ENCODE peak calls at places on chromosomes 5 and 9, in eight cellular contexts. X is Panc1; U is AG04450; I is foreskin keratinocyte; Z is dorsolateral prefrontal cortex; M is endodermal cell; J is vagina; O is effector memory CD4-positive, alpha-beta T cell. D is an unnamed sample.

GRCh38 chr9:93132287-93132927 is 1.6 kb downstream of the NINJ1 start:
- DNase-seq in I (no peak), U (no peak), Z (peak), X (no peak), M (peak), O (no peak), J (no peak), D (peak)

GRCh38 chr9:74783408-74783807 is 104.3 kb downstream of the TRPM6 start:
- DNase-seq in M (no peak), O (no peak), X (no peak), J (no peak), U (no peak), Z (no peak), I (peak), D (no peak)

GRCh38 chr5:138702827-138703194 is 50.4 kb upstream of the CTNNA1 start:
- DNase-seq in Z (no peak), O (no peak), X (no peak), U (no peak), M (no peak), I (no peak), J (no peak), D (no peak)

GRCh38 chr9:98596486-98596885 is 112.2 kb downstream of the GABBR2 start:
- DNase-seq in J (no peak), Z (no peak), I (no peak), X (no peak), O (no peak), M (no peak), U (no peak), D (no peak)

GRCh38 chr9:92685022-92685421 is 15.1 kb upstream of the IPPK start:
- DNase-seq in O (no peak), I (no peak), J (no peak), U (no peak), X (no peak), M (peak), Z (no peak), D (no peak)

GRCh38 chr5:150021491-150022162 is 21.1 kb downstream of the HMGXB3 start:
- DNase-seq in I (peak), X (no peak), Z (peak), J (no peak), M (peak), O (no peak), U (no peak), D (peak)

GRCh38 chr5:57595530-57596098 is 113.0 kb upstream of the ACTBL2 start:
- DNase-seq in X (no peak), M (no peak), I (no peak), Z (no peak), J (no peak), O (no peak), U (no peak), D (no peak)

GRCh38 chr9:108272350-108272899 is 583.4 kb downstream of the ACTL7B start:
- DNase-seq in M (peak), O (no peak), I (peak), J (no peak), X (no peak), U (peak), Z (peak), D (no peak)

DNA sequence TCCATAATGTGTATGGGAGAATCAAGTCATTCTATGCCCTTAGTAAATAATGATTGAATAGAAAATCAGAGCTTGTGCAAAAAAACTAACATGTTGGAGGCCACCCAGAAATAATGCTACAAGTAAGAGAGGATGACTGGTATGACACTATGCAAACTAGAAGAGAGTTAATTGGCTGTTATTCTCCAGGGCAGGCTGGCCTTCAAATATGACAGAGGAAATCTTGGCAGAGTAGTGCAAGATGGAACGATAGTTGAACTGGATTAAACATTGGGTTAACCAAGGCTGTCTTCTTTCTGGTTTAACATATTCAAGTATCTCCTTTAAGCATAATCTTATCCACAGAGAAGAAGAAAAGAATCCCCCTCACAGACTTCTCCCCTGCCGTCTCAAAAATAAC is 196.1 kb downstream of the MPDZ start:
- DNase-seq in J (no peak), Z (no peak), M (no peak), O (no peak), I (no peak), U (no peak), X (no peak), D (no peak)
- H3K27ac ChIP-seq in J (no peak), Z (no peak), M (no peak), O (no peak), I (peak), U (no peak), X (no peak), D (no peak)

GRCh38 chr5:75239681-75240080 is 3.0 kb upstream of the ANKRD31 start:
- DNase-seq in M (no peak), J (no peak), I (peak), U (no peak), Z (no peak), O (no peak), X (no peak), D (no peak)

GRCh38 chr5:75235711-75236110 is 967 bp downstream of the ANKRD31 start:
- DNase-seq in U (no peak), Z (no peak), J (no peak), M (no peak), O (no peak), X (no peak), I (no peak), D (no peak)

GRCh38 chr5:75242067-75242466 is 5.4 kb upstream of the ANKRD31 start:
- DNase-seq in Z (no peak), I (no peak), X (no peak), J (no peak), U (no peak), M (no peak), O (no peak), D (no peak)

GRCh38 chr5:75234251-75234650 is 2.4 kb downstream of the ANKRD31 start:
- DNase-seq in X (no peak), O (no peak), I (peak), U (no peak), M (no peak), Z (no peak), J (no peak), D (no peak)

DNA sequence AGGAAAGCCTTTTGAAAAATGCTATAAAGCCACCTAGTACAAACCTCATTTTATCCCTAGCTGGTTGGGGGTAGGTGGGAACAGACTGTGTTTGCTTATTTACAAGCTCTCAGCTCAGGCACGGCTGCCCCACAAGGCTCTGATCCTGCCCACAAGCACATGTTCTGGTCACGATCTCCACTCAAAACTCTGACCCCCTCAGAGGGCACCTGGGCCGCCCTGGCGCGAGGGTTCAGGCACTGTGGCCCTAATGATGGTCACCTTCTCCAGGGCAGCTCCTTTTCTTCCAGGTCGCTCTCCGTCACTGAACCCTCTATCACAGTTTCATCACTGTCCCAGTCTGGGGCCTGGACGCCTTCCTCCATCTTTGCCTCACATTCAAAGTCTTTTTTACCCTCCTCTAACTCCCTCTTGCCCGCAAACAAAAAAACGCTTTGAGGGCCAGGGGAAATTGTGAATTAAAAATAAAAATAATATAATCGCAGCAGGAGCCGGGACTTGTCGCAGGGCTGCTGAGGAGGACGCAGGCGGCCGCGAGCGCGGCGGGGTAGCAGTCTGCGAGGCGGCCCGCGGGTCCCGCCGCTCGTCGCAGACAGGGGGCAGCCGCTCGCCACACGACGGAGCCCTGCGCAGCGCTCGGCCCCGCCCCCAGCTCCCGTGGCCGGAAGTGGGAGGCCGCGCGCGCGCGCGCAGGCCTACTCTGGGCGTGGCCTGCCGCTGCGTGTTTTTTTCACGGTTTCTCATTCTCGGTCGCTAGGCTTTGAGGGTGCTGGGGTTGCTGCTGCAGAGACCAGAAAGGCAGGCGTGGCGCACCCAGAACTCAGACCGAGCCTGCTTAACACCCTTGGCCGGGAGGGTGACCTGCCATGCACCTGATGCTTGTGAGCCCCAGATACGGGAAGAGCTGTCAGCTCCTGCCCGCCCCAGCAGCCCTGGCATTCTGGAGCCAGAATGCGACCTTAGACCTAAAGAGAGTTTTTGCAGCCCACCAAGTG is at the start of gene ANKRD31:
- DNase-seq in M (peak), X (peak), I (peak), O (peak), J (no peak), Z (peak), U (peak), D (peak)
- H3K27ac ChIP-seq in M (no peak), X (peak), I (peak), O (peak), J (peak), Z (peak), U (no peak), D (peak)

DNA sequence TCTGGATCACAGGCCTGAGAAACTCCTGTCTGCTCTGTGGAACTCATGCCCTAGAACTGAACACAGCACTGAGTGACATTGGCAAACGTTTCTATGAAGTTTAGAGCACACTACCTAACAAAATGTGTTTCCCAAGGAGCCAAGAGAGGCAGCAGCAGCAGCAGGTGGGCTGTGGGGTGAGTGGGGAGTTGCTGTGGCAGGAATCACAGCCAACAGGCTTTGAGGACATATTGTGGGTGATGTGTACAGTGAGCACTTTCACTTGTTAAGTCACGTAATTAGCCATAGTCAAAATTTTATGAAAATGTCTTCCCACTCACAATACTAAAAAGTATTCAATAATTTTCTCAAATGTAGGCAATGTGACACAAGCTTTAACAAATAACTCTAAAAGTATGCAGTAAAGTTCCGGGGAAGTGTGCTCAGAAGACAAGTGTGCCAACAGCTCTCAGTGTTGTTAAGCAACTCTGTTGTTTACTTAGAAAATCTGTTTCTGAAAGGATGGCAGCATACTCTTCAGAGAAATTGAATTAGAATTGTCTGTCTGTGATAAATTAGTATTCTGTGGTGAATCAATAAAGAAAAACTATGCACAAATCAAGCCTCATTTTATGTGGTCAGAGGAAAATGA is 482.1 kb downstream of the SEMA5A start:
- DNase-seq in I (no peak), O (no peak), J (no peak), U (no peak), Z (no peak), X (no peak), M (no peak), D (no peak)
- H3K27ac ChIP-seq in I (no peak), O (no peak), J (no peak), U (no peak), Z (no peak), X (no peak), M (no peak), D (no peak)

GRCh38 chr5:175253597-175253996 is 190.4 kb downstream of the DRD1 start:
- DNase-seq in M (no peak), O (no peak), I (no peak), J (peak), U (no peak), X (no peak), Z (peak), D (no peak)

GRCh38 chr5:175257847-175258194 is 186.2 kb downstream of the DRD1 start:
- DNase-seq in X (no peak), Z (no peak), J (no peak), I (no peak), O (no peak), U (no peak), M (no peak), D (no peak)

GRCh38 chr5:175257128-175257846 is 186.7 kb downstream of the DRD1 start:
- DNase-seq in O (no peak), M (no peak), Z (no peak), J (no peak), U (no peak), I (no peak), X (no peak), D (no peak)

GRCh38 chr5:175252234-175252805 is 191.7 kb downstream of the DRD1 start:
- DNase-seq in U (no peak), J (peak), I (no peak), M (no peak), X (no peak), Z (no peak), O (no peak), D (no peak)

GRCh38 chr5:175254155-175254554 is 189.8 kb downstream of the DRD1 start:
- DNase-seq in X (no peak), O (no peak), M (no peak), J (peak), U (no peak), Z (peak), I (no peak), D (no peak)
- H3K27ac ChIP-seq in X (no peak), O (no peak), M (no peak), J (peak), U (no peak), Z (peak), I (no peak), D (peak)

DNA sequence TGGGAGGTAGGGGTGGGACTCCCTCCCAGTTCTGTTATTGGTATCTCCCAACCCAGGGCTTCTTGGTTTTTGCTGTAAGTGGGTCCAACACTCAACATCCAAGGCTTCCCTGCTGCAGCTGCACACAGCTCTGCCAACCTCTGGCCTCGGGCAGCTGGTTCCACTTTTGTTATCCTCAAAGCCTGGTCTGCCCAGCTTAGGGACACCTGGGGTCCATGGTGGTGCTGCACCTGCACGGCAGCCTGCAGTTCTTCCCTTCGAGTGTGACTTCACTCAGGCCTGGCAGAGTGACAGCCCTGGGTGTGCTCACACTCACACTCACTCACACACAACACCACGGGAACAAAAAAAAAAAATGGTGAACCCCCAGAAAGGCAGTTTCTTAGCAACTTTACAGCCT is 15.3 kb upstream of the SAP30L start:
- DNase-seq in X (no peak), U (no peak), J (peak), O (no peak), Z (no peak), M (no peak), I (no peak), D (no peak)
- H3K27ac ChIP-seq in X (no peak), U (no peak), J (no peak), O (no peak), Z (no peak), M (peak), I (no peak), D (no peak)

DNA sequence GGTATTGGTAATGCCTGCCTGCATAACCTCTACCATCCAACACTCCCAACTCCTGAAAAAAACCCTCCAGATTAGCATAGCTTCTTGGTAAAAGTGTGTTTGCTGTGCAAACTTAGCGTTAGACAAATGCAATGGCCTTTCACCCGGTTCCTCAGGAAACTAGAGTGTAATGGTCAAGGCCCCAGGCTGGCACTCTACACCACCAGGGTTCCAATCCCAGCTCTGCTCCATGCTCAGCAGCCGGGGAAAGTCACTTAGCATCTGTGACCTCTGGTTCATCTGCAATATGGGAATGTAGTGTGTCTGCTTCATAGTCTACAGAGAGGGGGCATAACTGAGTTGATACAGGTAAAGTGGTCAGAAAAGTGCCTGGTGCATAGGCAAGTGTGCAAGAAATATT is 9.0 kb downstream of the FBP1 start:
- DNase-seq in M (peak), J (no peak), U (no peak), O (no peak), I (no peak), Z (no peak), X (no peak), D (no peak)
- H3K27ac ChIP-seq in M (no peak), J (no peak), U (no peak), O (no peak), I (no peak), Z (no peak), X (no peak), D (no peak)

DNA sequence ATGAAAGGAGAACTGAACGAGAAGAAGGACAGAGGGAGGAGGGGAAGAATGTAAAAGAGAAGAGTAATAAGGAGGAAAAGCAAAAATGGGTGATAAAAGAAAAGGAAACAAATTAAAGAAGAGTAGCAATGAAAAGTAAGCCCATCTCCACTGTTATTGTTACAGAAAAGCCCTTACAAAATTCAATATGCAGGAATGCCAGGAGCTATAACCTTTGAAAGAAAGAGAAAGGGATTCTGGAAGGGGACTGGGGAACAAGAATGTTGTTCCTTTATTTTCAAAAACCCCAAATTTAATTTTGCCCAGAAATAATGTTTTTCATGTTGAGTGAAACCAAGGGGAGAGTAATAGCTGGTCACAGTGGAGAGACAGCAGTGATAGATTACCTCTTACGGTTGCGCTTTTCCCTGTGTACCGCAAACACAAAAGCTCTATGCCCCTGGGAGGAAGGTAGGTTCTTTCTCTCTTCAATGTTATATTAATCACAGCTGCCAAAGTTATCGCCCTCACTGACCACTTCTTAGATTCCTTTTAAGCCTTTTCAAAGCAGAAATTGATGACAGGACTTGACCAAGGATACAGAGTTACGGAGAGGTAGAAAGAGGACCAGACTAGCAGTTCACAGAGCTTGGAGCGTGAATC is 86.6 kb downstream of the BRINP1 start:
- DNase-seq in X (no peak), O (no peak), J (no peak), U (no peak), I (no peak), M (no peak), Z (no peak), D (no peak)
- H3K27ac ChIP-seq in X (no peak), O (no peak), J (no peak), U (no peak), I (no peak), M (no peak), Z (peak), D (no peak)

GRCh38 chr5:126386146-126386545 is 37.1 kb upstream of the GRAMD2B start:
- DNase-seq in Z (no peak), O (no peak), J (no peak), M (no peak), U (no peak), I (no peak), X (no peak), D (no peak)
- H3K27ac ChIP-seq in Z (peak), O (no peak), J (peak), M (no peak), U (no peak), I (no peak), X (peak), D (peak)

DNA sequence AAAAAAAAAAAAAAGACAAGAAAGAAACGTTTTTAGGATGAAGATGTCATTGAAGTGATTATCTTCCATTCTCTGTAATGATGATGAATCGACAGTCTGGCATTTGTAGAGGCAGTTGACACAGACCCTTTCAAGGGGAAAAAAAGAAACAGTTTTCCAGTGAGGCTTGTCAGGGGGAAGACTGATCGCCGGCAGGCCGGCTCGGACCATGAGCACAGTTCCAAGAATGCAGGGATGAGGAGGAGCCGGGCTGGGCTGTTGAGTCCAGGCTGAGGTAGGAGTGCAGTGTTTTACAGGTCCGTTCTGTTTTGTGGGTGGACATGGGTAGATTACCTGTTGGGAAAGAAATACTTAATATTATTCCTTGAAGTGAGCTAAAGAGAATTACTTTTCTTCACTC is 194.6 kb downstream of the AOPEP start:
- DNase-seq in M (peak), Z (no peak), I (no peak), X (no peak), O (no peak), J (no peak), U (no peak), D (peak)
- H3K27ac ChIP-seq in M (peak), Z (peak), I (peak), X (peak), O (no peak), J (peak), U (peak), D (peak)

GRCh38 chr9:84154320-84154719 is 173.7 kb downstream of the RMI1 start:
- DNase-seq in M (no peak), I (no peak), Z (no peak), X (no peak), O (no peak), J (no peak), U (no peak), D (no peak)
- H3K27ac ChIP-seq in M (no peak), I (no peak), Z (no peak), X (no peak), O (no peak), J (no peak), U (no peak), D (no peak)